ENCODE peak calls at places on chromosomes 13 and 19, in ten cellular contexts. L, H, N, B, V, A, S, M, F and T are unnamed samples.

GRCh38 chr13:24086642-24087041 is 73.9 kb upstream of the SPATA13 start:
- DNase-seq in L (no peak), H (no peak), N (no peak), B (no peak), V (no peak), A (no peak), S (no peak), M (no peak), F (no peak), T (no peak)

GRCh38 chr13:109704771-109705628 is 81.4 kb downstream of the IRS2 start:
- DNase-seq in L (no peak), H (peak; percentile 57), N (no peak), B (no peak), V (no peak), A (peak; percentile 59), S (no peak), M (peak; percentile 86), F (no peak), T (no peak)

GRCh38 chr13:98974053-98974452 is 3.8 kb downstream of the DOCK9 start:
- DNase-seq in L (no peak), H (no peak), N (peak; percentile 10), B (no peak), V (no peak), A (no peak), S (no peak), M (no peak), F (no peak), T (no peak)

GRCh38 chr13:94505730-94506129 is 26.2 kb upstream of the DCT start:
- DNase-seq in L (no peak), H (no peak), N (no peak), B (no peak), V (no peak), A (no peak), S (no peak), M (no peak), F (no peak), T (no peak)

GRCh38 chr13:42991892-42992584 is at the start of gene EPSTI1:
- DNase-seq in L (peak; percentile 87), H (peak; percentile 75), N (peak; percentile 31), B (no peak), V (peak; percentile 73), A (peak; percentile 83), S (no peak), M (peak; percentile 75), F (peak; percentile 26), T (peak; percentile 47)

GRCh38 chr19:51354742-51355148 is 11.4 kb downstream of the ETFB start:
- DNase-seq in L (no peak), H (no peak), N (no peak), B (no peak), V (peak; percentile 81), A (no peak), S (peak; percentile 53), M (no peak), F (no peak), T (no peak)

GRCh38 chr19:38932425-38933179 is 1.9 kb downstream of the MRPS12 start:
- DNase-seq in L (no peak), H (no peak), N (no peak), B (peak; percentile 26), V (peak; percentile 80), A (no peak), S (no peak), M (no peak), F (no peak), T (no peak)

GRCh38 chr13:99931462-99931861 is 40.1 kb downstream of the ZIC5 start:
- DNase-seq in L (no peak), H (no peak), N (no peak), B (no peak), V (peak; percentile 49), A (no peak), S (no peak), M (no peak), F (no peak), T (no peak)

DNA sequence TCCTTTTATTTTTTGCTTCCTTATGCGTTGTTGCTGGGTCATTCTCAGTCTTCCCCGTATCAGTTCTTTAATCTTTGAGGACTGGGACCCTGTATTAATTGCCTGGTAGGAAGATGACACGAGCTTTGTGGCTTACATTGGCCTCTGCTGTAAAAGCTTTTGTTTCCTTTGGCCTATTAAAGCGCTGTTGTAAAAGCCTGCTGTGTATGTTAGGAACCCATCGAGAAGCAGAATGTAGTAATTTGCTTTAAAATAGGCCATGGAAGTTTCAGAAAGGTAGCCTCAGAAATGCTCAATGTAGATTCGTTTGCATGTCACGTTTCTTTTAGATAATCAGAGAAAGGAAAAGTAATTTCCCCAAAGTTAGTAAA is 257.5 kb upstream of the STARD13 start:
- DNase-seq in L (no peak), H (no peak), N (no peak), B (no peak), V (peak; percentile 74), A (no peak), S (no peak), M (no peak), F (no peak), T (no peak)
- H3K4me1 ChIP-seq in L (peaks cover 29% of the 10 kb centered on the region), H (peaks cover 38% of the 10 kb centered on the region), N (peaks cover 12% of the 10 kb centered on the region), B (peaks cover 26% of the 10 kb centered on the region), V (peaks cover 33% of the 10 kb centered on the region), A (peaks cover 34% of the 10 kb centered on the region), S (peaks cover 19% of the 10 kb centered on the region), M (peaks cover 28% of the 10 kb centered on the region), F (peaks cover 5% of the 10 kb centered on the region), T (peaks cover 3% of the 10 kb centered on the region)

GRCh38 chr19:48718711-48719231 is 754 bp downstream of the MAMSTR start:
- DNase-seq in L (no peak), H (no peak), N (no peak), B (no peak), V (peak; percentile 56), A (no peak), S (no peak), M (no peak), F (no peak), T (no peak)

GRCh38 chr19:48717059-48717395 is 2.5 kb downstream of the MAMSTR start:
- DNase-seq in L (no peak), H (no peak), N (no peak), B (no peak), V (no peak), A (no peak), S (no peak), M (no peak), F (no peak), T (no peak)

GRCh38 chr19:48720613-48721296 is 1.2 kb upstream of the MAMSTR start:
- DNase-seq in L (peak; percentile 100), H (peak; percentile 97), N (peak; percentile 96), B (peak; percentile 98), V (peak; percentile 100), A (peak; percentile 99), S (peak; percentile 96), M (peak; percentile 100), F (peak; percentile 99), T (peak; percentile 99)

GRCh38 chr19:48720251-48720612 is 707 bp upstream of the MAMSTR start:
- DNase-seq in L (no peak), H (no peak), N (no peak), B (no peak), V (no peak), A (no peak), S (no peak), M (no peak), F (no peak), T (no peak)

DNA sequence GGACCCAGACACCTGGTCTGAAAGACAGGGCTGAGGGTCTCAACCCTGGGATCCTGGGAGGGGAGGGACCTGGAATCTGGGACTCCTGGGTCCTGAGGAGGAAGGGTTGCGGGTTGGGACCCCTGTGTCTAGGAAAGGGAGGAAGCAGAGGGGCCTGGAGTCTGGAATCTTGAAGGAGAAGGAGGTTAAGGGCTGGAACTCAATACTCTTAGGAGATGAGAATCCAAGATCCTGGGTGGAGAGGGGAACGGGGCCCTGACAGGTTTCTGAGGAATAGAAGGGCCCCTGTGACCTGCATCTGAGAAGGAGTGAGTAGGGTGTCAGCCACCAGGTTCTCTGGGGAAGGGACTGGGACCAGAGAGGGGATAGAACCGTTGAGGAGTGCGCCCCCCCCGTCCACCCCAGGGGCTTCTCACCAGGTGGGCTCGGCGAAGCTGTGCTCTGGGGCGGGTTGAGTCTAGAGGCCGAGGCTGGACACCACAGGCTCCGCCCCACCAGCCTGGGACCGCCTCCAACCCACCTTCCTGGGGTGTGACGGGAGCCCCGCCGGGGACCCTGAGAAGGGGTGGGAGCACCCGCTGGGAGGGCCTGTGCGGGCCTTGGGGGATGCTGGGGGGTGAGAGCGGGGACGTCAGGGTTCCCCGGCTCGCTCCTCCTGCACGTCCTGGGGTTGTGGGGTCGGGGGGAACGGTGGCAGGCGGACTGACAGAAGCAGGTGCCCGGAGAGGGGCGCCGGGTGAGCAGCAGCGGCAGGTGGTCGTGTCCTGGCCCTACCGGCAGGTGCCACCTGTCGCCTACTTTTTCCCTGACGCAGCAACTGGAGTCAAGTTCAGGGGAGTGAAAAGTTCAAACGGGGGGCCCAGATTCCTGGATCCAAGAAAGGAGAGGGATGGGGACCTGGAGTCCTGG is at the start of gene MAMSTR:
- DNase-seq in L (no peak), H (no peak), N (no peak), B (no peak), V (peak; percentile 35), A (no peak), S (no peak), M (no peak), F (no peak), T (no peak)
- H3K27ac ChIP-seq in L (peak within 1 kb of the TSS; percentile 56), H (peak within 1 kb of the TSS; percentile 84), N (peak within 1 kb of the TSS; percentile 75), B (peak within 1 kb of the TSS; percentile 33), V (no peak within 1 kb of the TSS), A (peak within 1 kb of the TSS; percentile 87), S (peak within 1 kb of the TSS; percentile 88), M (peak within 1 kb of the TSS; percentile 91), F (peak within 1 kb of the TSS; percentile 85), T (peak within 1 kb of the TSS; percentile 90)

DNA sequence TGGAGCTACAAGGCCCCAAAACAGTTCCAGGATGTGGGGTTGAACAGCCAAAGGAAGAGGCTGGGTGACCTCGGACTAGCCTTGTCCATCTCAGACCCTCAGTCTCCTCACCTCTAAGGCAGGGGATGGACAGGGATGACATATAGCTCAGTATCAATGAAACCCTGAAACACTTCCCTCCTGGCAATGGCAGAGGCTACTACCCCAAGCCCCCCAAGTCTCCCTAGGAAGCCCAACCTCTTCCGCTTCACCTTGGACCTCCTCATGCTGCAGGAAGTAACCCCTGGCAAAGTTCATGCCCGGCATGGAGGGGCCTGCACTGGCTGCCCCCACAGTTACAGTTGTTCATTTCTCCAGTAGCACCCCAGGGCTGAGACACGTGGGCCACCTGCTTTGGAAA is 10.6 kb downstream of the CCDC97 start:
- DNase-seq in L (no peak), H (no peak), N (no peak), B (no peak), V (no peak), A (no peak), S (no peak), M (no peak), F (no peak), T (no peak)
- TF ChIP-seq POLR2AphosphoS5 in L (no peak), H (no peak), N (no peak), B (no peak), V (no peak), A (no peak), S (no peak), M (no peak), F (no peak), T (no peak)

DNA sequence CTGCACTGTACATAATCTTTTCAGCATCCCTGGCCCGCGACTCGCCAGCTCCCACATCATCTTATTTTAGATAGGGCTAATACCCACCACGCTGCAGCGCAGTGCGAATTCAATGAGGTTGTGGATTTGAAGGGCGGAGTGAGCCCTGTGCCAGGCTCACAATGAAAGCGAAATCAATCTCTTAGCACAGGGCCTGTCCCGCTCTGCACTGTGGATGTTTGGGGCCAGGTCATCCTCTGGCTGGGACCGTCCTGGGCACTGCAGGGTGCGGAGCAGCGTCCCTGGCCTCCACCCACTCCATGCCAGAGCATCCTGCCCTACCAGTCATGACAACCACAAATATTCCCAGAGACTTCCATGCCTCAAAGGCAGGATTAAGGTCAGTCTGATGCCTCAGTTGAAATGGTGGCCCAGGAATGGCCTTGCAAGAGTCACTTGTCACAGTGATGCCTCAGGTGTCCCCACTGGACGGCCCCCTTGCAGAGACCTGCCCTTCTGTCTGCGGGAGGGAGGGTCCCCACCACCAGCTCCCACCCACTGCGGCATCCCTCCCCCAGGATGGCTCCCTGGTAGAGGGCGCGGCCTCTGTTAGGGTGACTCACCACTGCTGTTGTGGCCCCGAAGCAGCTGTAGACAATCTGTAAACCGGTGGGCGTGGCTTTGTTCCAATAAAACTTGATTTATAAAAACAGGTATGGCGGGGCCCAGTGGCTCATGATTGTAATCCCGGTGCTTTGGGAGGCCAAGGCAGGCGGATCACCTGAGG is 5.6 kb downstream of the UHRF1 start:
- DNase-seq in L (no peak), H (peak; percentile 57), N (peak; percentile 70), B (peak; percentile 76), V (no peak), A (peak; percentile 89), S (no peak), M (peak; percentile 71), F (peak; percentile 59), T (peak; percentile 80)
- H3K4me1 ChIP-seq in L (peaks cover 52% of the 10 kb centered on the region), H (peaks cover 49% of the 10 kb centered on the region), N (peaks cover 23% of the 10 kb centered on the region), B (peaks cover 75% of the 10 kb centered on the region), V (peaks cover 14% of the 10 kb centered on the region), A (peaks cover 20% of the 10 kb centered on the region), S (peaks cover 25% of the 10 kb centered on the region), M (peaks cover 21% of the 10 kb centered on the region), F (peaks cover 14% of the 10 kb centered on the region), T (peaks cover 8% of the 10 kb centered on the region)